ENCODE peak calls at places on chromosomes 6 and 20, in eight cellular contexts. One of them, this sample, is unnamed.

GRCh38 chr6:14074723-14075503 is 42.7 kb upstream of the CD83 start:
- DNase-seq in astrocyte: peak; percentile 52
- DNase-seq in aorta: no peak
- DNase-seq in stimulated activated CD4-positive, alpha-beta T cell treated with anti-CD3 and anti-CD28 coated beads, TNF-alpha, amount 100 ng/mL, for 4 hours: peak; percentile 5
- DNase-seq in Caki2: no peak
- DNase-seq in neural progenitor cell: no peak
- DNase-seq in heart right ventricle: peak; percentile 14
- DNase-seq in adipocyte: peak; percentile 67
- DNase-seq in this sample: peak; percentile 33

GRCh38 chr6:38876470-38876869 is 161.4 kb downstream of the DNAH8 start:
- DNase-seq in astrocyte: peak; percentile 31
- DNase-seq in aorta: peak; percentile 50
- DNase-seq in stimulated activated CD4-positive, alpha-beta T cell treated with anti-CD3 and anti-CD28 coated beads, TNF-alpha, amount 100 ng/mL, for 4 hours: no peak
- DNase-seq in Caki2: no peak
- DNase-seq in neural progenitor cell: peak; percentile 17
- DNase-seq in heart right ventricle: no peak
- DNase-seq in adipocyte: no peak
- DNase-seq in this sample: no peak

GRCh38 chr6:38943964-38944363 is 104.6 kb upstream of the GLP1R start:
- DNase-seq in astrocyte: no peak
- DNase-seq in aorta: no peak
- DNase-seq in stimulated activated CD4-positive, alpha-beta T cell treated with anti-CD3 and anti-CD28 coated beads, TNF-alpha, amount 100 ng/mL, for 4 hours: no peak
- DNase-seq in Caki2: no peak
- DNase-seq in neural progenitor cell: peak; percentile 39
- DNase-seq in heart right ventricle: no peak
- DNase-seq in adipocyte: no peak
- DNase-seq in this sample: no peak

GRCh38 chr6:169533656-169534421 is 168.0 kb downstream of the WDR27 start:
- DNase-seq in astrocyte: no peak
- DNase-seq in aorta: no peak
- DNase-seq in stimulated activated CD4-positive, alpha-beta T cell treated with anti-CD3 and anti-CD28 coated beads, TNF-alpha, amount 100 ng/mL, for 4 hours: no peak
- DNase-seq in Caki2: no peak
- DNase-seq in neural progenitor cell: no peak
- DNase-seq in heart right ventricle: no peak
- DNase-seq in adipocyte: no peak
- DNase-seq in this sample: no peak

GRCh38 chr20:24742989-24743388 is 206.1 kb upstream of the CST7 start:
- DNase-seq in astrocyte: no peak
- DNase-seq in aorta: no peak
- DNase-seq in stimulated activated CD4-positive, alpha-beta T cell treated with anti-CD3 and anti-CD28 coated beads, TNF-alpha, amount 100 ng/mL, for 4 hours: no peak
- DNase-seq in Caki2: no peak
- DNase-seq in neural progenitor cell: no peak
- DNase-seq in heart right ventricle: no peak
- DNase-seq in adipocyte: no peak
- DNase-seq in this sample: no peak

GRCh38 chr6:168032383-168032760 is 34.9 kb downstream of the KIF25 start:
- DNase-seq in astrocyte: peak; percentile 88
- DNase-seq in aorta: no peak
- DNase-seq in stimulated activated CD4-positive, alpha-beta T cell treated with anti-CD3 and anti-CD28 coated beads, TNF-alpha, amount 100 ng/mL, for 4 hours: no peak
- DNase-seq in Caki2: peak; percentile 24
- DNase-seq in neural progenitor cell: peak; percentile 35
- DNase-seq in heart right ventricle: peak; percentile 27
- DNase-seq in adipocyte: peak; percentile 44
- DNase-seq in this sample: no peak

GRCh38 chr6:53888931-53889330 is 94.1 kb downstream of the LRRC1 start:
- DNase-seq in astrocyte: peak; percentile 53
- DNase-seq in aorta: no peak
- DNase-seq in stimulated activated CD4-positive, alpha-beta T cell treated with anti-CD3 and anti-CD28 coated beads, TNF-alpha, amount 100 ng/mL, for 4 hours: no peak
- DNase-seq in Caki2: no peak
- DNase-seq in neural progenitor cell: no peak
- DNase-seq in heart right ventricle: no peak
- DNase-seq in adipocyte: peak; percentile 52
- DNase-seq in this sample: no peak

GRCh38 chr6:80605165-80605989 is 498.9 kb downstream of the BCKDHB start:
- DNase-seq in astrocyte: peak; percentile 49
- DNase-seq in aorta: no peak
- DNase-seq in stimulated activated CD4-positive, alpha-beta T cell treated with anti-CD3 and anti-CD28 coated beads, TNF-alpha, amount 100 ng/mL, for 4 hours: no peak
- DNase-seq in Caki2: peak; percentile 59
- DNase-seq in neural progenitor cell: peak; percentile 55
- DNase-seq in heart right ventricle: peak; percentile 10
- DNase-seq in adipocyte: peak; percentile 75
- DNase-seq in this sample: peak; percentile 47

GRCh38 chr20:43388267-43389081 is 69.2 kb upstream of the SRSF6 start:
- DNase-seq in astrocyte: peak; percentile 12
- DNase-seq in aorta: peak; percentile 65
- DNase-seq in stimulated activated CD4-positive, alpha-beta T cell treated with anti-CD3 and anti-CD28 coated beads, TNF-alpha, amount 100 ng/mL, for 4 hours: no peak
- DNase-seq in Caki2: no peak
- DNase-seq in neural progenitor cell: no peak
- DNase-seq in heart right ventricle: peak; percentile 78
- DNase-seq in adipocyte: peak; percentile 8
- DNase-seq in this sample: no peak

GRCh38 chr20:44429017-44429339 is 46.7 kb upstream of the TTPAL start:
- DNase-seq in astrocyte: no peak
- DNase-seq in aorta: no peak
- DNase-seq in stimulated activated CD4-positive, alpha-beta T cell treated with anti-CD3 and anti-CD28 coated beads, TNF-alpha, amount 100 ng/mL, for 4 hours: no peak
- DNase-seq in Caki2: no peak
- DNase-seq in neural progenitor cell: no peak
- DNase-seq in heart right ventricle: no peak
- DNase-seq in adipocyte: no peak
- DNase-seq in this sample: no peak

GRCh38 chr6:156487877-156488276 is 289.3 kb upstream of the ARID1B start:
- DNase-seq in astrocyte: no peak
- DNase-seq in aorta: no peak
- DNase-seq in stimulated activated CD4-positive, alpha-beta T cell treated with anti-CD3 and anti-CD28 coated beads, TNF-alpha, amount 100 ng/mL, for 4 hours: no peak
- DNase-seq in Caki2: no peak
- DNase-seq in neural progenitor cell: no peak
- DNase-seq in heart right ventricle: no peak
- DNase-seq in adipocyte: no peak
- DNase-seq in this sample: no peak

GRCh38 chr6:48775157-48775556 is 664.2 kb upstream of the PTCHD4 start:
- DNase-seq in astrocyte: peak; percentile 58
- DNase-seq in aorta: no peak
- DNase-seq in stimulated activated CD4-positive, alpha-beta T cell treated with anti-CD3 and anti-CD28 coated beads, TNF-alpha, amount 100 ng/mL, for 4 hours: no peak
- DNase-seq in Caki2: no peak
- DNase-seq in neural progenitor cell: no peak
- DNase-seq in heart right ventricle: no peak
- DNase-seq in adipocyte: peak; percentile 30
- DNase-seq in this sample: no peak